ENCODE peak calls at places on chromosomes 4 and X, in six cellular contexts. W is ovary; G is mucosa of gallbladder; L is GM12878; Q is activated T-helper 1 cell treated with anti-CD3 and anti-CD28 coated beads, Interleukin-2, amount 50 U/mL, for 16 hours; T is Peyer's patch. K is an unnamed sample.

GRCh38 chr4:140135529-140136021 is 18.4 kb downstream of the MAML3 start:
- DNase-seq in W (peak; percentile 88), G (no peak), L (no peak), Q (no peak), T (no peak), K (no peak)

GRCh38 chrX:103477496-103477895 is 41.8 kb downstream of the RAB40A start:
- DNase-seq in W (no peak), G (no peak), L (no peak), Q (no peak), T (no peak), K (no peak)

GRCh38 chr4:143961084-143961483 is 55.7 kb upstream of the GYPE start:
- DNase-seq in W (no peak), G (no peak), L (no peak), Q (no peak), T (no peak), K (no peak)

GRCh38 chr4:15479089-15479912 is 9.6 kb downstream of the CC2D2A start:
- DNase-seq in W (peak; percentile 67), G (peak; percentile 40), L (no peak), Q (no peak), T (peak; percentile 57), K (peak; percentile 78)

GRCh38 chr4:38909015-38909414 is 41.4 kb downstream of the FAM114A1 start:
- DNase-seq in W (no peak), G (no peak), L (no peak), Q (no peak), T (no peak), K (no peak)

GRCh38 chr4:141077611-141078225 is 55.6 kb downstream of the RNF150 start:
- DNase-seq in W (no peak), G (no peak), L (no peak), Q (no peak), T (no peak), K (no peak)

GRCh38 chr4:156330436-156331031 is 376.9 kb upstream of the CTSO start:
- DNase-seq in W (no peak), G (no peak), L (no peak), Q (no peak), T (no peak), K (no peak)

GRCh38 chr4:113759696-113760093 is 1.8 kb downstream of the CAMK2D start:
- DNase-seq in W (no peak), G (no peak), L (no peak), Q (no peak), T (no peak), K (no peak)

GRCh38 chrX:41604154-41604553 is 84.6 kb upstream of the GPR34 start:
- DNase-seq in W (no peak), G (no peak), L (no peak), Q (no peak), T (no peak), K (no peak)

GRCh38 chr4:82780398-82781231 is 18.0 kb downstream of the SCD5 start:
- DNase-seq in W (peak; percentile 94), G (peak; percentile 83), L (no peak), Q (no peak), T (peak; percentile 76), K (no peak)

GRCh38 chrX:115968436-115969252 is 201.9 kb upstream of the AGTR2 start:
- DNase-seq in W (peak; percentile 48), G (no peak), L (no peak), Q (no peak), T (no peak), K (no peak)

GRCh38 chr4:101824500-101824899 is 34.0 kb downstream of the BANK1 start:
- DNase-seq in W (no peak), G (no peak), L (no peak), Q (no peak), T (no peak), K (no peak)

GRCh38 chrX:150200820-150201287 is 162.3 kb upstream of the MAMLD1 start:
- DNase-seq in W (no peak), G (peak; percentile 32), L (peak; percentile 54), Q (peak; percentile 17), T (peak; percentile 56), K (no peak)

GRCh38 chr4:83378426-83378825 is 43.8 kb upstream of the HPSE start:
- DNase-seq in W (no peak), G (no peak), L (no peak), Q (no peak), T (no peak), K (no peak)

GRCh38 chr4:140237616-140238352 is 83.8 kb upstream of the MAML3 start:
- DNase-seq in W (peak; percentile 81), G (peak; percentile 71), L (no peak), Q (no peak), T (peak; percentile 69), K (peak; percentile 88)

GRCh38 chrX:149120459-149120858 is 384.6 kb downstream of the IDS start:
- DNase-seq in W (no peak), G (no peak), L (no peak), Q (no peak), T (no peak), K (no peak)

GRCh38 chr4:152363086-152363485 is 172.8 kb downstream of the FBXW7 start:
- DNase-seq in W (no peak), G (no peak), L (no peak), Q (no peak), T (no peak), K (no peak)

GRCh38 chrX:23061116-23061515 is 61.4 kb downstream of the DDX53 start:
- DNase-seq in W (no peak), G (no peak), L (no peak), Q (no peak), T (no peak), K (no peak)

GRCh38 chr4:69718376-69719293 is 41.8 kb downstream of the SULT1B1 start:
- DNase-seq in W (no peak), G (no peak), L (no peak), Q (no peak), T (no peak), K (no peak)

GRCh38 chr4:53622739-53623151 is 31.5 kb upstream of the LNX1 start:
- DNase-seq in W (no peak), G (no peak), L (no peak), Q (no peak), T (no peak), K (no peak)

GRCh38 chr4:57044279-57044678 is 65.6 kb downstream of the POLR2B start:
- DNase-seq in W (no peak), G (no peak), L (no peak), Q (no peak), T (no peak), K (no peak)

K was measured in LNCaP clone FGC.